ENCODE peak calls at places on chromosomes 1 and 21, in five cellular contexts. N is IMR-90, Z is H9, G is mesenchymal stem cell, E is neuronal stem cell. D is an unnamed sample.
A peak's percentile ranks its signal among the peaks of the same experiment; 100 is the strongest.

GRCh38 chr1:58156124-58156468 is 390.4 kb downstream of the OMA1 start:
- DNase-seq in N (no peak), Z (no peak), G (no peak), E (no peak), D (no peak)

GRCh38 chr21:46135782-46136181 is 19.6 kb downstream of the FTCD start:
- DNase-seq in N (no peak), Z (no peak), G (peak; percentile 10), E (no peak), D (no peak)

GRCh38 chr1:205230965-205231364 is 3.2 kb downstream of the TMCC2 start:
- DNase-seq in N (no peak), Z (no peak), G (no peak), E (no peak), D (no peak)

GRCh38 chr1:18532390-18533170 is 51.9 kb downstream of the KLHDC7A start:
- DNase-seq in N (no peak), Z (peak; percentile 11), G (no peak), E (no peak), D (no peak)

GRCh38 chr1:235902638-235903542 is 36.2 kb upstream of the LYST start:
- DNase-seq in N (peak; percentile 44), Z (no peak), G (peak; percentile 86), E (no peak), D (no peak)

GRCh38 chr1:145692785-145693443 is 14.3 kb downstream of the PDZK1 start:
- DNase-seq in N (no peak), Z (no peak), G (no peak), E (no peak), D (no peak)

GRCh38 chr1:224733021-224733911 is 117.1 kb downstream of the CNIH3 start:
- DNase-seq in N (peak; percentile 25), Z (no peak), G (peak; percentile 78), E (no peak), D (peak; percentile 20)

GRCh38 chr1:101128211-101128727 is 102.7 kb upstream of the DPH5 start:
- DNase-seq in N (no peak), Z (no peak), G (no peak), E (no peak), D (no peak)

GRCh38 chr1:221810406-221810805 is 68.5 kb upstream of the DUSP10 start:
- DNase-seq in N (peak; percentile 90), Z (no peak), G (peak; percentile 88), E (no peak), D (peak; percentile 44)

GRCh38 chr1:224183591-224184312 is 712 bp downstream of the DEGS1 start:
- DNase-seq in N (peak; percentile 61), Z (peak; percentile 60), G (peak; percentile 74), E (peak; percentile 51), D (peak; percentile 57)

GRCh38 chr21:41016472-41016871 is 151.5 kb upstream of the BACE2 start:
- DNase-seq in N (no peak), Z (no peak), G (no peak), E (no peak), D (no peak)

GRCh38 chr1:29875557-29876028 is 639.3 kb downstream of the PTPRU start:
- DNase-seq in N (no peak), Z (no peak), G (no peak), E (no peak), D (no peak)

GRCh38 chr21:42009018-42009830 is 936 bp downstream of the ZBTB21 start:
- DNase-seq in N (peak; percentile 81), Z (peak; percentile 46), G (peak; percentile 97), E (peak; percentile 39), D (peak; percentile 46)

GRCh38 chr21:27649746-27650145 is 682.9 kb upstream of the ADAMTS5 start:
- DNase-seq in N (peak; percentile 70), Z (no peak), G (no peak), E (no peak), D (no peak)

GRCh38 chr1:162918111-162918754 is 57.3 kb upstream of the CCDC190 start:
- DNase-seq in N (no peak), Z (no peak), G (no peak), E (no peak), D (no peak)

GRCh38 chr1:22450421-22451021 is 1.1 kb upstream of the ZBTB40 start:
- DNase-seq in N (no peak), Z (no peak), G (no peak), E (no peak), D (no peak)
- H2BK5ac ChIP-seq in N (no peak overlapping the region), Z (no peak overlapping the region), G (peak overlapping the region; percentile 15), E (peak overlapping the region; percentile 54), D (no peak overlapping the region)

GRCh38 chr1:2241820-2242219 is 13.7 kb downstream of the SKI start:
- DNase-seq in N (no peak), Z (no peak), G (no peak), E (no peak), D (no peak)
- H3K4me1 ChIP-seq in N (peaks cover 47% of the 10 kb centered on the region), Z (no peaks in the 10 kb centered on the region), G (peaks cover 56% of the 10 kb centered on the region), E (peaks cover 15% of the 10 kb centered on the region), D (peaks cover 23% of the 10 kb centered on the region)

DNA sequence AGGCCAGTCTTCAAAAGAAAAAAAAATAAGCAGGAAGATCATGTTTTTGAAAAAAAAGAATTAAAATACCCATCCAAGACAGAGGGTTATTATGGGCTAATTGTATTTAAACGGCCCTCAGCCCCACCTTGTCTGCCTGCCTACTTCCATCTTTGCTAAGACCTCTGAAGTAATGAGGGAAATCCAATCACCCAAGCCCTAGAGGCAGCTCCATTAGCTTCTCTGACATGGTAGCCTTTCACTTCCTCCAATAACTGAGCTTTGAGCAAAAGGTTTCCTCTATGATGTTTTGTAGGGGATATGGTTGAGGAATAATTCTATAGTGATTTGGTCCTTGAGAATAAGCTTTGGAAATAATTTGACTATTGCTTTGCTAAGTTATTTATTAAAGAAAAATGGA is 178.2 kb upstream of the SGIP1 start:
- DNase-seq in N (no peak), Z (no peak), G (no peak), E (no peak), D (no peak)
- H2BK5ac ChIP-seq in N (no peak overlapping the region), Z (no peak overlapping the region), G (no peak overlapping the region), E (no peak overlapping the region), D (no peak overlapping the region)

GRCh38 chr1:153953859-153954365 is 4.5 kb downstream of the CRTC2 start:
- DNase-seq in N (no peak), Z (no peak), G (no peak), E (no peak), D (no peak)

GRCh38 chr1:153951801-153952200 is 5.3 kb upstream of the DENND4B start:
- DNase-seq in N (no peak), Z (no peak), G (no peak), E (no peak), D (no peak)

GRCh38 chr1:153957744-153958110 is 685 bp downstream of the CRTC2 start:
- DNase-seq in N (no peak), Z (peak; percentile 42), G (peak; percentile 35), E (no peak), D (no peak)

GRCh38 chr1:153956997-153957715 is 1.3 kb downstream of the CRTC2 start:
- DNase-seq in N (no peak), Z (no peak), G (no peak), E (no peak), D (peak; percentile 6)

GRCh38 chr1:153954826-153955225 is 3.6 kb downstream of the CRTC2 start:
- DNase-seq in N (no peak), Z (no peak), G (no peak), E (no peak), D (no peak)
- H3K4me1 ChIP-seq in N (peaks cover 11% of the 10 kb centered on the region), Z (no peaks in the 10 kb centered on the region), G (peaks cover 15% of the 10 kb centered on the region), E (peaks cover 13% of the 10 kb centered on the region), D (peaks cover 6% of the 10 kb centered on the region)

GRCh38 chr1:209406111-209406654 is 177.3 kb upstream of the CAMK1G start:
- DNase-seq in N (peak; percentile 47), Z (no peak), G (no peak), E (no peak), D (no peak)
- H2BK5ac ChIP-seq in N (peak overlapping the region; percentile 70), Z (no peak overlapping the region), G (no peak overlapping the region), E (no peak overlapping the region), D (no peak overlapping the region)

D was measured in trophoblast cell.